ENCODE peak calls at places on chromosomes 6 and 20, in six cellular contexts. One of them, this sample, is unnamed.
A peak's percentile ranks its signal among the peaks of the same experiment; 100 is the strongest.

GRCh38 chr20:36465109-36466080 is 75.9 kb upstream of the MYL9 start:
- DNase-seq in left ventricle myocardium inferior: peak; percentile 43
- DNase-seq in lower lobe of right lung: no peak
- DNase-seq in substantia nigra: no peak
- DNase-seq in neural progenitor cell: peak; percentile 53
- DNase-seq in mesendoderm: peak; percentile 95
- DNase-seq in this sample: peak; percentile 31

GRCh38 chr6:71309666-71310065 is 21.1 kb downstream of the OGFRL1 start:
- DNase-seq in left ventricle myocardium inferior: no peak
- DNase-seq in lower lobe of right lung: no peak
- DNase-seq in substantia nigra: no peak
- DNase-seq in neural progenitor cell: no peak
- DNase-seq in mesendoderm: no peak
- DNase-seq in this sample: no peak

GRCh38 chr6:156427345-156427744 is 349.8 kb upstream of the ARID1B start:
- DNase-seq in left ventricle myocardium inferior: peak; percentile 43
- DNase-seq in lower lobe of right lung: no peak
- DNase-seq in substantia nigra: peak; percentile 4
- DNase-seq in neural progenitor cell: no peak
- DNase-seq in mesendoderm: no peak
- DNase-seq in this sample: no peak

GRCh38 chr6:24721461-24722215 is 2.7 kb upstream of the C6orf62 start:
- DNase-seq in left ventricle myocardium inferior: peak; percentile 87
- DNase-seq in lower lobe of right lung: no peak
- DNase-seq in substantia nigra: peak; percentile 94
- DNase-seq in neural progenitor cell: no peak
- DNase-seq in mesendoderm: no peak
- DNase-seq in this sample: no peak

GRCh38 chr6:19804362-19805145 is 32.6 kb upstream of the ID4 start:
- DNase-seq in left ventricle myocardium inferior: peak; percentile 95
- DNase-seq in lower lobe of right lung: peak; percentile 95
- DNase-seq in substantia nigra: peak; percentile 97
- DNase-seq in neural progenitor cell: peak; percentile 98
- DNase-seq in mesendoderm: peak; percentile 98
- DNase-seq in this sample: no peak

GRCh38 chr6:159726918-159727716 is at the start of gene WTAP:
- DNase-seq in left ventricle myocardium inferior: peak; percentile 96
- DNase-seq in lower lobe of right lung: peak; percentile 97
- DNase-seq in substantia nigra: peak; percentile 91
- DNase-seq in neural progenitor cell: peak; percentile 95
- DNase-seq in mesendoderm: peak; percentile 98
- DNase-seq in this sample: peak; percentile 97

GRCh38 chr6:32393660-32394420 is 13.1 kb downstream of the BTNL2 start:
- DNase-seq in left ventricle myocardium inferior: no peak
- DNase-seq in lower lobe of right lung: no peak
- DNase-seq in substantia nigra: no peak
- DNase-seq in neural progenitor cell: no peak
- DNase-seq in mesendoderm: peak; percentile 78
- DNase-seq in this sample: no peak

GRCh38 chr20:59948828-59949720 is 8.9 kb downstream of the FAM217B start:
- DNase-seq in left ventricle myocardium inferior: no peak
- DNase-seq in lower lobe of right lung: no peak
- DNase-seq in substantia nigra: no peak
- DNase-seq in neural progenitor cell: peak; percentile 62
- DNase-seq in mesendoderm: peak; percentile 56
- DNase-seq in this sample: no peak

GRCh38 chr6:15287670-15288069 is 41.8 kb downstream of the JARID2 start:
- DNase-seq in left ventricle myocardium inferior: no peak
- DNase-seq in lower lobe of right lung: no peak
- DNase-seq in substantia nigra: no peak
- DNase-seq in neural progenitor cell: no peak
- DNase-seq in mesendoderm: no peak
- DNase-seq in this sample: no peak

GRCh38 chr6:26027491-26028211 is 59.6 kb upstream of the HFE start:
- DNase-seq in left ventricle myocardium inferior: no peak
- DNase-seq in lower lobe of right lung: no peak
- DNase-seq in substantia nigra: no peak
- DNase-seq in neural progenitor cell: no peak
- DNase-seq in mesendoderm: no peak
- DNase-seq in this sample: no peak

GRCh38 chr6:26026833-26027490 is 60.3 kb upstream of the HFE start:
- DNase-seq in left ventricle myocardium inferior: peak; percentile 86
- DNase-seq in lower lobe of right lung: peak; percentile 93
- DNase-seq in substantia nigra: peak; percentile 78
- DNase-seq in neural progenitor cell: peak; percentile 92
- DNase-seq in mesendoderm: peak; percentile 99
- DNase-seq in this sample: peak; percentile 91

GRCh38 chr6:26029570-26029856 is 57.7 kb upstream of the HFE start:
- DNase-seq in left ventricle myocardium inferior: no peak
- DNase-seq in lower lobe of right lung: no peak
- DNase-seq in substantia nigra: no peak
- DNase-seq in neural progenitor cell: no peak
- DNase-seq in mesendoderm: no peak
- DNase-seq in this sample: no peak

GRCh38 chr6:26028753-26029569 is 58.3 kb upstream of the HFE start:
- DNase-seq in left ventricle myocardium inferior: no peak
- DNase-seq in lower lobe of right lung: no peak
- DNase-seq in substantia nigra: no peak
- DNase-seq in neural progenitor cell: peak; percentile 47
- DNase-seq in mesendoderm: peak; percentile 91
- DNase-seq in this sample: no peak

GRCh38 chr6:26028212-26028752 is 58.9 kb upstream of the HFE start:
- DNase-seq in left ventricle myocardium inferior: no peak
- DNase-seq in lower lobe of right lung: no peak
- DNase-seq in substantia nigra: no peak
- DNase-seq in neural progenitor cell: no peak
- DNase-seq in mesendoderm: no peak
- DNase-seq in this sample: no peak
- H3K27ac ChIP-seq in left ventricle myocardium inferior: no peak overlapping the region
- H3K27ac ChIP-seq in lower lobe of right lung: peak overlapping the region; percentile 95
- H3K27ac ChIP-seq in substantia nigra: no peak overlapping the region
- H3K27ac ChIP-seq in neural progenitor cell: peak overlapping the region; percentile 92
- H3K27ac ChIP-seq in mesendoderm: peak overlapping the region; percentile 89
- H3K27ac ChIP-seq in this sample: no peak overlapping the region

DNA sequence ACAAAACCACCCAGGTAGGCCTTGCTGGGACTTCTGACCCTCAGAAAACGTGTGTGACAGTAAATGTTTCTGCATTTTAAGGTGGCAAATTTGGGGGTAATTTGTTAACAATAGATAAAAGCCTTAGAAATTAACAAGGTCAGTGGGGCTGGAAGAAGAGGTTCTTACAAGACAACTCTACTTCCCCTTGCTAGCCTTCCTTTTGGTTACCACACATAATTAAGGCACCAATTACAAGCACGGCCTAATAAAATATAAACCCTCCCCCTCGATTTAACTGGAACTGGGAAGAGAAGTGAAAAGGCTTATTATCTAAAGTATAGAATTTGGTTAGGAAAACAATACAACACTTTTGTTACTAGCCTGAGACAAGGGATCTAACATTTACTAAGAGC is 38.9 kb downstream of the ELOVL5 start:
- DNase-seq in left ventricle myocardium inferior: no peak
- DNase-seq in lower lobe of right lung: no peak
- DNase-seq in substantia nigra: no peak
- DNase-seq in neural progenitor cell: no peak
- DNase-seq in mesendoderm: no peak
- DNase-seq in this sample: no peak
- H3K27ac ChIP-seq in left ventricle myocardium inferior: no peak overlapping the region
- H3K27ac ChIP-seq in lower lobe of right lung: no peak overlapping the region
- H3K27ac ChIP-seq in substantia nigra: no peak overlapping the region
- H3K27ac ChIP-seq in neural progenitor cell: no peak overlapping the region
- H3K27ac ChIP-seq in mesendoderm: no peak overlapping the region
- H3K27ac ChIP-seq in this sample: no peak overlapping the region

GRCh38 chr20:47389867-47390347 is 33.4 kb upstream of the ZMYND8 start:
- DNase-seq in left ventricle myocardium inferior: no peak
- DNase-seq in lower lobe of right lung: no peak
- DNase-seq in substantia nigra: no peak
- DNase-seq in neural progenitor cell: no peak
- DNase-seq in mesendoderm: no peak
- DNase-seq in this sample: no peak
- H3K27ac ChIP-seq in left ventricle myocardium inferior: no peak overlapping the region
- H3K27ac ChIP-seq in lower lobe of right lung: no peak overlapping the region
- H3K27ac ChIP-seq in substantia nigra: no peak overlapping the region
- H3K27ac ChIP-seq in neural progenitor cell: no peak overlapping the region
- H3K27ac ChIP-seq in mesendoderm: no peak overlapping the region
- H3K27ac ChIP-seq in this sample: no peak overlapping the region

GRCh38 chr6:121971886-121972285 is 427.6 kb upstream of the HSF2 start:
- DNase-seq in left ventricle myocardium inferior: no peak
- DNase-seq in lower lobe of right lung: no peak
- DNase-seq in substantia nigra: no peak
- DNase-seq in neural progenitor cell: no peak
- DNase-seq in mesendoderm: no peak
- DNase-seq in this sample: no peak
- H3K27ac ChIP-seq in left ventricle myocardium inferior: no peak overlapping the region
- H3K27ac ChIP-seq in lower lobe of right lung: no peak overlapping the region
- H3K27ac ChIP-seq in substantia nigra: no peak overlapping the region
- H3K27ac ChIP-seq in neural progenitor cell: no peak overlapping the region
- H3K27ac ChIP-seq in mesendoderm: no peak overlapping the region
- H3K27ac ChIP-seq in this sample: no peak overlapping the region

DNA sequence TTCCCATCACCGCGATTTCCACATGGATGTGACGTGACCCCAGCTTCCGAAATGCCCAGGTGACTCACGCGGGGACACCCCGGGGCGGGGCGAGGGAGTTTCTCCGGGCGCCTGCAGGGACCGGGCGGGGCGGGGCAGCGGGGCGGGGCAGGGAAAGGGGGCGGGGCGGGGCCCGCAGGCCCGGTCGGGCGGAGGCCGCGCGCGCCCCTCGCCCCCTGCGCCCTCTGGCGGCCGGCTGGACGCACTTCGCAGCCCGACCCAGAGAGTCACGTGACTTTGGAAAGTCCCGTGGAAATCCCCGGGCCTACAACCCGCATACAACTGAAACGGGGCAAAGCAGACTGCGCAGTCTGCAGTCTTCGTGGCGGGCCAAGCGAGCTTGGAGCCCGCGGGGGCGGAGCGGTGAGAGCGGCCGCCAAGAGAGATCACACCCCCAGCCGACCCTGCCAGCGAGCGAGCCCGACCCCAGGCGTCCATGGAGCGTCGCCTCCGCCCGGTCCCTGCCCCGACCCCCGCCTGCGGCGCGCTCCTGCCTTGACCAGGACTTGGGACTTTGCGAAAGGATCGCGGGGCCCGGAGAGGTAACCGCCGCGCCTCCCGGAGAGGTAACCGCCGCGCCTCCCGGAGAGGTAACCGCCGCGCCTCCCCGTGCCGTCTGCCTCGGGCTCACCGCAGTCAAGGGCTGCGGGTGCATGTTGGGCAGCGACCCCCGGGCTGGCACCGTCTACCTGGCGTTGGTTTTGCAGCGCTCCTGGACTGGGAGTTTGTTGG is at the start of gene TNFAIP3:
- DNase-seq in left ventricle myocardium inferior: peak; percentile 93
- DNase-seq in lower lobe of right lung: peak; percentile 96
- DNase-seq in substantia nigra: peak; percentile 87
- DNase-seq in neural progenitor cell: peak; percentile 93
- DNase-seq in mesendoderm: peak; percentile 84
- DNase-seq in this sample: peak; percentile 93
- H3K27ac ChIP-seq in left ventricle myocardium inferior: peak within 1 kb of the TSS; percentile 93
- H3K27ac ChIP-seq in lower lobe of right lung: peak within 1 kb of the TSS; percentile 97
- H3K27ac ChIP-seq in substantia nigra: peak within 1 kb of the TSS; percentile 67
- H3K27ac ChIP-seq in neural progenitor cell: no peak within 1 kb of the TSS
- H3K27ac ChIP-seq in mesendoderm: no peak within 1 kb of the TSS
- H3K27ac ChIP-seq in this sample: peak within 1 kb of the TSS; percentile 98

GRCh38 chr20:47995661-47996060 is 210.4 kb upstream of the SULF2 start:
- DNase-seq in left ventricle myocardium inferior: no peak
- DNase-seq in lower lobe of right lung: no peak
- DNase-seq in substantia nigra: no peak
- DNase-seq in neural progenitor cell: no peak
- DNase-seq in mesendoderm: no peak
- DNase-seq in this sample: no peak

GRCh38 chr20:47992021-47992467 is 206.8 kb upstream of the SULF2 start:
- DNase-seq in left ventricle myocardium inferior: no peak
- DNase-seq in lower lobe of right lung: no peak
- DNase-seq in substantia nigra: no peak
- DNase-seq in neural progenitor cell: peak; percentile 32
- DNase-seq in mesendoderm: peak; percentile 68
- DNase-seq in this sample: no peak

GRCh38 chr20:47993817-47994216 is 208.5 kb upstream of the SULF2 start:
- DNase-seq in left ventricle myocardium inferior: no peak
- DNase-seq in lower lobe of right lung: no peak
- DNase-seq in substantia nigra: no peak
- DNase-seq in neural progenitor cell: no peak
- DNase-seq in mesendoderm: no peak
- DNase-seq in this sample: no peak

GRCh38 chr20:47990507-47991132 is 205.3 kb upstream of the SULF2 start:
- DNase-seq in left ventricle myocardium inferior: no peak
- DNase-seq in lower lobe of right lung: no peak
- DNase-seq in substantia nigra: no peak
- DNase-seq in neural progenitor cell: no peak
- DNase-seq in mesendoderm: no peak
- DNase-seq in this sample: no peak

DNA sequence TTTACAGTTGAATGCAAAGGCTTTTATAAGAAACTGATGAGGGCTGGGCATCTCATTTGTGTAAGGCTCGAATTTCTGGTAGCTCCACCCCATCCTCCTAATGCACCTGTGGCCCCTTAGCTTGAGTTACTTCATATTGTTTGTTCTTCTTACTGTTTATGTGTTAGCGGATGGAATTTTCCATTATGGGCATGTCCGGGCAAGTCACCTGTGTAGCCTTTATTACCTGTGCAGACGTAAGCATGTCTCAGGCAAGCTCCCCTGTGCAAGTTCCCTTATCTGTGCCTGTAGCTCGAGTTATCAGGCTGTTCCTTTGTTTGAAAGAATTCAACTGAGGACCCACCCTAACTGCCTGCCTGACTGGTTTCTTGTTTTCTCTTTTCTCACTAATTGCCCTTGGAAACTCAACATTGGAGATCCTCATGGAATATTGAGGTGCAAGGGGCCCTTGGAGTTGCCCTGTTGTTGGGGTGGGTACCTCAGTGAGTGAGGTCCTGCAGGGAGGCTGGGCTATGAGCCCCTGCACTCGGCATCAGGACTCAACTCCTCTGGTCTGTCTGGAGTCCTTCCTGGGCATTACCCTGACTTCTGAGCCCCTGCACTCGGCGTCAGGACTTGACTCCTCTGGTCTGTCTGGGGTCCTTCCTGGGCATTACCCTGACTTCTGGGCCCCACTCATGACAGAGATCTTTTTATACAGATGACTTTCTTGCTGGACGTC is 207.9 kb upstream of the SULF2 start:
- DNase-seq in left ventricle myocardium inferior: no peak
- DNase-seq in lower lobe of right lung: no peak
- DNase-seq in substantia nigra: no peak
- DNase-seq in neural progenitor cell: no peak
- DNase-seq in mesendoderm: no peak
- DNase-seq in this sample: no peak
- H3K27ac ChIP-seq in left ventricle myocardium inferior: no peak overlapping the region
- H3K27ac ChIP-seq in lower lobe of right lung: no peak overlapping the region
- H3K27ac ChIP-seq in substantia nigra: no peak overlapping the region
- H3K27ac ChIP-seq in neural progenitor cell: no peak overlapping the region
- H3K27ac ChIP-seq in mesendoderm: no peak overlapping the region
- H3K27ac ChIP-seq in this sample: no peak overlapping the region

GRCh38 chr6:16621002-16621401 is 140.3 kb downstream of the ATXN1 start:
- DNase-seq in left ventricle myocardium inferior: no peak
- DNase-seq in lower lobe of right lung: no peak
- DNase-seq in substantia nigra: no peak
- DNase-seq in neural progenitor cell: no peak
- DNase-seq in mesendoderm: no peak
- DNase-seq in this sample: no peak
- H3K27ac ChIP-seq in left ventricle myocardium inferior: no peak overlapping the region
- H3K27ac ChIP-seq in lower lobe of right lung: no peak overlapping the region
- H3K27ac ChIP-seq in substantia nigra: no peak overlapping the region
- H3K27ac ChIP-seq in neural progenitor cell: no peak overlapping the region
- H3K27ac ChIP-seq in mesendoderm: no peak overlapping the region
- H3K27ac ChIP-seq in this sample: no peak overlapping the region